ENCODE peak calls at places on chromosome 4, in seven cellular contexts. H, F, U, Q, K, Y and D are unnamed samples.

GRCh38 chr4:144582975-144583374 is 63.0 kb upstream of the HHIP start:
- DNase-seq in Q (no peak), H (no peak), U (peak; percentile 14), Y (no peak), F (no peak), K (no peak), D (no peak)

GRCh38 chr4:123785515-123785914 is 388.9 kb downstream of the SPRY1 start:
- DNase-seq in H (no peak), Q (peak; percentile 54), Y (peak; percentile 32), F (no peak), K (peak; percentile 32), U (peak; percentile 99), D (peak; percentile 50)

GRCh38 chr4:149980941-149981340 is 97.3 kb upstream of the DCLK2 start:
- DNase-seq in K (peak; percentile 59), U (peak; percentile 69), H (no peak), Y (peak; percentile 51), F (peak; percentile 61), Q (peak; percentile 55), D (peak; percentile 13)

GRCh38 chr4:38867478-38868054 is at the start of gene FAM114A1:
- DNase-seq in K (peak; percentile 79), Q (peak; percentile 83), H (peak; percentile 51), Y (peak; percentile 61), U (peak; percentile 68), F (peak; percentile 88), D (peak; percentile 77)

GRCh38 chr4:100087743-100088142 is 102.5 kb downstream of the DDIT4L start:
- DNase-seq in Q (no peak), K (no peak), F (no peak), Y (no peak), H (no peak), U (peak; percentile 55), D (no peak)

GRCh38 chr4:3436798-3437581 is 4.8 kb upstream of the HGFAC start:
- DNase-seq in U (peak; percentile 46), H (no peak), F (no peak), K (no peak), Y (peak; percentile 12), Q (peak; percentile 85), D (no peak)

GRCh38 chr4:22072240-22072639 is 123.7 kb upstream of the KCNIP4 start:
- DNase-seq in H (no peak), Y (no peak), Q (no peak), K (no peak), U (no peak), F (no peak), D (no peak)

GRCh38 chr4:13547563-13548041 is 3.3 kb upstream of the NKX3-2 start:
- DNase-seq in Y (no peak), K (peak; percentile 75), F (peak; percentile 53), H (no peak), U (no peak), Q (no peak), D (peak; percentile 76)

GRCh38 chr4:37726666-37727065 is 40.5 kb upstream of the RELL1 start:
- DNase-seq in F (no peak), Q (no peak), K (no peak), H (no peak), Y (peak; percentile 64), U (peak; percentile 86), D (no peak)

GRCh38 chr4:82798168-82799005 is at the start of gene SCD5:
- DNase-seq in Y (no peak), F (peak; percentile 68), K (peak; percentile 87), H (peak; percentile 36), Q (peak; percentile 62), U (peak; percentile 73), D (peak; percentile 64)

GRCh38 chr4:39505581-39505980 is 21.7 kb downstream of the UGDH start:
- DNase-seq in F (no peak), K (no peak), Y (no peak), U (peak; percentile 44), H (no peak), Q (no peak), D (no peak)

GRCh38 chr4:136558940-136559494 is 973.3 kb downstream of the PCDH18 start:
- DNase-seq in U (no peak), K (no peak), Q (no peak), H (no peak), Y (no peak), F (no peak), D (no peak)

GRCh38 chr4:19266566-19266965 is 985.1 kb upstream of the SLIT2 start:
- DNase-seq in F (peak; percentile 2), H (no peak), Q (no peak), Y (no peak), K (peak; percentile 21), U (no peak), D (no peak)